ENCODE peak calls at places on chromosomes 12 and 14, in five cellular contexts. One of them, this sample, is unnamed.

GRCh38 chr12:123543541-123543940 is 10.0 kb upstream of the RILPL1 start:
- DNase-seq in HEK293T: no peak
- DNase-seq in NCI-H345: no peak
- DNase-seq in stimulated activated naive B cell treated with anti-CD40 and anti-IgM and Interleukin-4, amounts not matched to agents 10 μg/mL and 1 μg/mL and 100 μg/mL, for 72 hours: no peak
- DNase-seq in ovary: no peak
- DNase-seq in this sample: no peak

GRCh38 chr12:42605685-42606084 is 16.1 kb upstream of the PRICKLE1 start:
- DNase-seq in HEK293T: no peak
- DNase-seq in NCI-H345: no peak
- DNase-seq in stimulated activated naive B cell treated with anti-CD40 and anti-IgM and Interleukin-4, amounts not matched to agents 10 μg/mL and 1 μg/mL and 100 μg/mL, for 72 hours: no peak
- DNase-seq in ovary: no peak
- DNase-seq in this sample: no peak

GRCh38 chr12:66879392-66879791 is 200.5 kb upstream of the GRIP1 start:
- DNase-seq in HEK293T: no peak
- DNase-seq in NCI-H345: peak
- DNase-seq in stimulated activated naive B cell treated with anti-CD40 and anti-IgM and Interleukin-4, amounts not matched to agents 10 μg/mL and 1 μg/mL and 100 μg/mL, for 72 hours: no peak
- DNase-seq in ovary: no peak
- DNase-seq in this sample: no peak

GRCh38 chr14:104366931-104367810 is 212.4 kb upstream of the C14orf180 start:
- DNase-seq in HEK293T: no peak
- DNase-seq in NCI-H345: no peak
- DNase-seq in stimulated activated naive B cell treated with anti-CD40 and anti-IgM and Interleukin-4, amounts not matched to agents 10 μg/mL and 1 μg/mL and 100 μg/mL, for 72 hours: no peak
- DNase-seq in ovary: no peak
- DNase-seq in this sample: no peak

GRCh38 chr14:51616724-51617409 is 34.8 kb upstream of the FRMD6 start:
- DNase-seq in HEK293T: no peak
- DNase-seq in NCI-H345: no peak
- DNase-seq in stimulated activated naive B cell treated with anti-CD40 and anti-IgM and Interleukin-4, amounts not matched to agents 10 μg/mL and 1 μg/mL and 100 μg/mL, for 72 hours: no peak
- DNase-seq in ovary: no peak
- DNase-seq in this sample: no peak

GRCh38 chr14:42437809-42438208 is 831.1 kb downstream of the LRFN5 start:
- DNase-seq in HEK293T: no peak
- DNase-seq in NCI-H345: no peak
- DNase-seq in stimulated activated naive B cell treated with anti-CD40 and anti-IgM and Interleukin-4, amounts not matched to agents 10 μg/mL and 1 μg/mL and 100 μg/mL, for 72 hours: no peak
- DNase-seq in ovary: no peak
- DNase-seq in this sample: no peak

GRCh38 chr14:95547626-95548327 is 12.9 kb downstream of the GLRX5 start:
- DNase-seq in HEK293T: no peak
- DNase-seq in NCI-H345: no peak
- DNase-seq in stimulated activated naive B cell treated with anti-CD40 and anti-IgM and Interleukin-4, amounts not matched to agents 10 μg/mL and 1 μg/mL and 100 μg/mL, for 72 hours: no peak
- DNase-seq in ovary: no peak
- DNase-seq in this sample: no peak

GRCh38 chr12:109464642-109465351 is 12.3 kb downstream of the KCTD10 start:
- DNase-seq in HEK293T: no peak
- DNase-seq in NCI-H345: no peak
- DNase-seq in stimulated activated naive B cell treated with anti-CD40 and anti-IgM and Interleukin-4, amounts not matched to agents 10 μg/mL and 1 μg/mL and 100 μg/mL, for 72 hours: no peak
- DNase-seq in ovary: no peak
- DNase-seq in this sample: no peak

GRCh38 chr12:84757978-84758377 is 154.6 kb downstream of the SLC6A15 start:
- DNase-seq in HEK293T: no peak
- DNase-seq in NCI-H345: no peak
- DNase-seq in stimulated activated naive B cell treated with anti-CD40 and anti-IgM and Interleukin-4, amounts not matched to agents 10 μg/mL and 1 μg/mL and 100 μg/mL, for 72 hours: no peak
- DNase-seq in ovary: no peak
- DNase-seq in this sample: no peak

GRCh38 chr12:1676043-1676442 is 14.8 kb upstream of the ADIPOR2 start:
- DNase-seq in HEK293T: no peak
- DNase-seq in NCI-H345: no peak
- DNase-seq in stimulated activated naive B cell treated with anti-CD40 and anti-IgM and Interleukin-4, amounts not matched to agents 10 μg/mL and 1 μg/mL and 100 μg/mL, for 72 hours: no peak
- DNase-seq in ovary: no peak
- DNase-seq in this sample: no peak

GRCh38 chr14:78902010-78902623 is 731.9 kb downstream of the NRXN3 start:
- DNase-seq in HEK293T: peak
- DNase-seq in NCI-H345: peak
- DNase-seq in stimulated activated naive B cell treated with anti-CD40 and anti-IgM and Interleukin-4, amounts not matched to agents 10 μg/mL and 1 μg/mL and 100 μg/mL, for 72 hours: no peak
- DNase-seq in ovary: no peak
- DNase-seq in this sample: no peak

GRCh38 chr12:124445121-124445718 is 122.2 kb downstream of the NCOR2 start:
- DNase-seq in HEK293T: no peak
- DNase-seq in NCI-H345: no peak
- DNase-seq in stimulated activated naive B cell treated with anti-CD40 and anti-IgM and Interleukin-4, amounts not matched to agents 10 μg/mL and 1 μg/mL and 100 μg/mL, for 72 hours: no peak
- DNase-seq in ovary: no peak
- DNase-seq in this sample: no peak

GRCh38 chr12:58850826-58851225 is 69.5 kb downstream of the LRIG3 start:
- DNase-seq in HEK293T: no peak
- DNase-seq in NCI-H345: no peak
- DNase-seq in stimulated activated naive B cell treated with anti-CD40 and anti-IgM and Interleukin-4, amounts not matched to agents 10 μg/mL and 1 μg/mL and 100 μg/mL, for 72 hours: no peak
- DNase-seq in ovary: no peak
- DNase-seq in this sample: no peak

GRCh38 chr14:71418591-71419245 is 511.5 kb downstream of the PCNX1 start:
- DNase-seq in HEK293T: no peak
- DNase-seq in NCI-H345: no peak
- DNase-seq in stimulated activated naive B cell treated with anti-CD40 and anti-IgM and Interleukin-4, amounts not matched to agents 10 μg/mL and 1 μg/mL and 100 μg/mL, for 72 hours: no peak
- DNase-seq in ovary: peak
- DNase-seq in this sample: no peak

GRCh38 chr14:81625343-81625742 is 91.7 kb upstream of the SEL1L start:
- DNase-seq in HEK293T: peak
- DNase-seq in NCI-H345: peak
- DNase-seq in stimulated activated naive B cell treated with anti-CD40 and anti-IgM and Interleukin-4, amounts not matched to agents 10 μg/mL and 1 μg/mL and 100 μg/mL, for 72 hours: no peak
- DNase-seq in ovary: no peak
- DNase-seq in this sample: no peak

GRCh38 chr14:36356862-36357261 is 36.4 kb upstream of the MBIP start:
- DNase-seq in HEK293T: no peak
- DNase-seq in NCI-H345: no peak
- DNase-seq in stimulated activated naive B cell treated with anti-CD40 and anti-IgM and Interleukin-4, amounts not matched to agents 10 μg/mL and 1 μg/mL and 100 μg/mL, for 72 hours: no peak
- DNase-seq in ovary: no peak
- DNase-seq in this sample: no peak

GRCh38 chr12:107580750-107581529 is 104.7 kb upstream of the PWP1 start:
- DNase-seq in HEK293T: no peak
- DNase-seq in NCI-H345: no peak
- DNase-seq in stimulated activated naive B cell treated with anti-CD40 and anti-IgM and Interleukin-4, amounts not matched to agents 10 μg/mL and 1 μg/mL and 100 μg/mL, for 72 hours: no peak
- DNase-seq in ovary: no peak
- DNase-seq in this sample: no peak